ENCODE peak calls at places on chromosomes 6 and 20, in six cellular contexts. R, P, H, D, U and I are unnamed samples.

GRCh38 chr6:163679753-163680152 is 265.2 kb downstream of the QKI start:
- DNase-seq in R (no peak), P (peak), H (no peak), D (peak), U (no peak), I (peak)

GRCh38 chr6:109523478-109523877 is 40.5 kb upstream of the ZBTB24 start:
- DNase-seq in R (no peak), P (peak), H (no peak), D (peak), U (no peak), I (peak)

GRCh38 chr20:22924036-22924737 is 110.9 kb upstream of the SSTR4 start:
- DNase-seq in R (no peak), P (no peak), H (no peak), D (no peak), U (no peak), I (no peak)

GRCh38 chr6:48535569-48535968 is 424.6 kb upstream of the PTCHD4 start:
- DNase-seq in R (no peak), P (peak), H (no peak), D (peak), U (no peak), I (peak)

GRCh38 chr20:1994627-1995026 is 769 bp upstream of the PDYN start:
- DNase-seq in R (no peak), P (no peak), H (no peak), D (no peak), U (no peak), I (no peak)

GRCh38 chr6:157951828-157952227 is 29.8 kb upstream of the SYNJ2 start:
- DNase-seq in R (no peak), P (no peak), H (no peak), D (no peak), U (no peak), I (no peak)

GRCh38 chr20:21436186-21436585 is 38.9 kb upstream of the NKX2-4 start:
- DNase-seq in R (no peak), P (peak), H (peak), D (peak), U (no peak), I (peak)

GRCh38 chr6:33727932-33728331 is 16.4 kb upstream of the UQCC2 start:
- DNase-seq in R (no peak), P (no peak), H (no peak), D (no peak), U (peak), I (no peak)

GRCh38 chr20:2544211-2544610 is 7.8 kb downstream of the TMC2 start:
- DNase-seq in R (no peak), P (no peak), H (no peak), D (no peak), U (no peak), I (no peak)

GRCh38 chr20:21394120-21394519 is 3.2 kb downstream of the NKX2-4 start:
- DNase-seq in R (no peak), P (no peak), H (no peak), D (no peak), U (no peak), I (no peak)

GRCh38 chr20:64113796-64114355 is 6.5 kb upstream of the NPBWR2 start:
- DNase-seq in R (no peak), P (no peak), H (no peak), D (no peak), U (peak), I (no peak)

GRCh38 chr6:63675138-63675537 is 39.5 kb downstream of the PHF3 start:
- DNase-seq in R (no peak), P (no peak), H (no peak), D (no peak), U (no peak), I (no peak)

GRCh38 chr6:18343741-18344140 is 43.4 kb upstream of the RNF144B start:
- DNase-seq in R (no peak), P (peak), H (no peak), D (peak), U (no peak), I (peak)

GRCh38 chr6:161443868-161444267 is 170.0 kb upstream of the AGPAT4 start:
- DNase-seq in R (no peak), P (no peak), H (no peak), D (peak), U (no peak), I (no peak)

GRCh38 chr6:28337103-28337520 is 1.2 kb upstream of the ZSCAN31 start:
- DNase-seq in R (no peak), P (no peak), H (no peak), D (no peak), U (no peak), I (no peak)

GRCh38 chr20:7650481-7650880 is 289.8 kb downstream of the HAO1 start:
- DNase-seq in R (no peak), P (peak), H (peak), D (peak), U (no peak), I (peak)

GRCh38 chr20:24060851-24061590 is 72.4 kb upstream of the GGTLC1 start:
- DNase-seq in R (no peak), P (no peak), H (no peak), D (no peak), U (no peak), I (no peak)

GRCh38 chr6:42563697-42564495 is at the start of gene UBR2:
- DNase-seq in R (peak), P (peak), H (peak), D (peak), U (peak), I (peak)
- TF ChIP-seq CTCF in R (peak), P (peak), H (peak), D (no peak), U (peak), I (peak)

GRCh38 chr20:19935842-19936241 is 81.3 kb upstream of the NAA20 start:
- DNase-seq in R (no peak), P (no peak), H (no peak), D (no peak), U (no peak), I (no peak)
- H3K4me3 ChIP-seq in R (no peak), P (no peak), H (no peak), D (no peak), U (no peak), I (no peak)

GRCh38 chr6:30685157-30685976 is 1.1 kb downstream of the PPP1R18 start:
- DNase-seq in R (peak), P (no peak), H (no peak), D (peak), U (no peak), I (no peak)
- TF ChIP-seq CTCF in R (peak), P (peak), H (peak), D (peak), U (no peak), I (peak)

GRCh38 chr20:11682285-11682684 is 235.4 kb upstream of the BTBD3 start:
- DNase-seq in R (no peak), P (no peak), H (no peak), D (no peak), U (no peak), I (no peak)
- H3K4me3 ChIP-seq in R (no peak), P (no peak), H (no peak), D (no peak), U (no peak), I (no peak)

GRCh38 chr20:45467861-45468260 is 1.7 kb upstream of the WFDC2 start:
- DNase-seq in R (no peak), P (no peak), H (no peak), D (no peak), U (no peak), I (no peak)

GRCh38 chr20:45469336-45470261 is at the start of gene WFDC2:
- DNase-seq in R (no peak), P (no peak), H (no peak), D (no peak), U (no peak), I (no peak)

GRCh38 chr20:45467172-45467571 is 2.4 kb upstream of the WFDC2 start:
- DNase-seq in R (no peak), P (no peak), H (no peak), D (no peak), U (no peak), I (no peak)

GRCh38 chr20:45470262-45470931 is 844 bp downstream of the WFDC2 start:
- DNase-seq in R (peak), P (no peak), H (no peak), D (no peak), U (no peak), I (peak)

GRCh38 chr20:45470939-45471338 is 1.4 kb downstream of the WFDC2 start:
- DNase-seq in R (no peak), P (no peak), H (no peak), D (no peak), U (no peak), I (no peak)
- TF ChIP-seq CTCF in R (no peak), P (peak), H (peak), D (no peak), U (no peak), I (no peak)

GRCh38 chr20:19923762-19924161 is 93.4 kb upstream of the NAA20 start:
- DNase-seq in R (no peak), P (no peak), H (no peak), D (no peak), U (no peak), I (no peak)
- H3K4me3 ChIP-seq in R (no peak), P (no peak), H (no peak), D (no peak), U (no peak), I (no peak)

GRCh38 chr6:128914051-128914450 is 31.1 kb downstream of the LAMA2 start:
- DNase-seq in R (no peak), P (no peak), H (no peak), D (no peak), U (no peak), I (no peak)

GRCh38 chr6:128919831-128920230 is 36.9 kb downstream of the LAMA2 start:
- DNase-seq in R (no peak), P (no peak), H (no peak), D (no peak), U (no peak), I (no peak)

GRCh38 chr6:128918886-128919285 is 35.9 kb downstream of the LAMA2 start:
- DNase-seq in R (no peak), P (no peak), H (no peak), D (no peak), U (no peak), I (no peak)

DNA sequence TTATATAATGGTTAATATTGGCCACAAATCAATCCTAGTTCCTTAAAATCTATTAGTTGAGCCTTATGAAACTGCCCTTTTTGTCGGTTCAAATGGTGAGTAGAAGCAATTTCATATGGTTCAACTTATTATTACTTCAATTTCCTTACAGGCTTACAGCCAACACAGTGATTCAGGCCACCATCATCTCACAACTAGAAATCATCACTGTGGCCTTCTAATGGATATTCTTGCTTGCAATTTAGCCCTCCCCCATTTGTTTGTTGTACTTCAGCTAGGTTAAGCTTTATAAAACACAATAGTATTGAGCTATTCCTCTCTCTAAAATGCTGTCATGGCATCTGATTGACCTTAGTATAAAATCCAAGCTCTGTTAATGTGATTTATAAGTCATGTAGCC is 36.5 kb downstream of the LAMA2 start:
- DNase-seq in R (no peak), P (no peak), H (peak), D (peak), U (no peak), I (no peak)
- TF ChIP-seq CTCF in R (no peak), P (no peak), H (no peak), D (no peak), U (no peak), I (no peak)

GRCh38 chr6:111788779-111789276 is 84.4 kb downstream of the FYN start:
- DNase-seq in R (no peak), P (no peak), H (no peak), D (no peak), U (no peak), I (no peak)
- H3K4me3 ChIP-seq in R (no peak), P (no peak), H (no peak), D (no peak), U (no peak), I (no peak)

GRCh38 chr6:66568271-66568670 is 861.2 kb upstream of the EYS start:
- DNase-seq in R (no peak), P (no peak), H (no peak), D (no peak), U (no peak), I (peak)
- TF ChIP-seq CTCF in R (no peak), P (no peak), H (no peak), D (no peak), U (no peak), I (peak)

GRCh38 chr6:1314617-1315016 is 2.7 kb downstream of the FOXQ1 start:
- DNase-seq in R (no peak), P (no peak), H (no peak), D (no peak), U (no peak), I (no peak)
- H3K4me3 ChIP-seq in R (no peak), P (no peak), H (no peak), D (no peak), U (no peak), I (no peak)